ENCODE peak calls at places on chromosome 1, in eight cellular contexts. L is small intestine, E is left ventricle myocardium inferior, H is PC-3, X is upper lobe of right lung, N is body of pancreas, Z is IMR-90, G is hepatocyte. U is an unnamed sample.

GRCh38 chr1:201562257-201562656 is 23.3 kb downstream of the NAV1 start:
- DNase-seq in G (peak; percentile 54), E (no peak), H (no peak), Z (peak; percentile 96), X (no peak), N (no peak), L (no peak), U (no peak)

GRCh38 chr1:9787702-9788101 is 36.1 kb downstream of the CLSTN1 start:
- DNase-seq in N (no peak), Z (no peak), X (no peak), E (no peak), L (no peak), H (no peak), G (no peak), U (no peak)

GRCh38 chr1:73907051-73907450 is 290.9 kb downstream of the LRRIQ3 start:
- DNase-seq in X (no peak), N (no peak), H (no peak), Z (no peak), E (no peak), L (no peak), G (no peak), U (no peak)

GRCh38 chr1:203422656-203423055 is 53.0 kb upstream of the PRELP start:
- DNase-seq in Z (no peak), H (peak; percentile 66), L (no peak), G (no peak), N (no peak), X (no peak), E (no peak), U (no peak)

GRCh38 chr1:203268901-203269653 is 36.2 kb upstream of the BTG2 start:
- DNase-seq in Z (peak; percentile 77), X (no peak), H (peak; percentile 86), L (peak; percentile 73), E (no peak), G (peak; percentile 90), N (peak; percentile 68), U (peak; percentile 67)

GRCh38 chr1:210294991-210295773 is 33.5 kb upstream of the HHAT start:
- DNase-seq in G (peak; percentile 74), N (peak; percentile 27), L (peak; percentile 6), Z (no peak), E (peak; percentile 69), X (no peak), H (no peak), U (no peak)

GRCh38 chr1:150906329-150906728 is 19.4 kb downstream of the CTXND2 start:
- DNase-seq in E (no peak), N (no peak), G (no peak), L (no peak), H (peak; percentile 65), X (no peak), Z (no peak), U (peak; percentile 24)

GRCh38 chr1:42259059-42259738 is 75.8 kb downstream of the FOXJ3 start:
- DNase-seq in G (peak; percentile 33), E (no peak), H (no peak), L (no peak), Z (peak; percentile 74), N (peak; percentile 34), X (no peak), U (no peak)

GRCh38 chr1:47440849-47441170 is 3.0 kb downstream of the FOXD2 start:
- DNase-seq in E (no peak), N (no peak), Z (no peak), G (no peak), L (peak; percentile 58), H (no peak), X (no peak), U (no peak)

GRCh38 chr1:44842763-44843655 is at the start of gene PTCH2:
- DNase-seq in X (peak; percentile 76), L (no peak), H (peak; percentile 32), Z (peak; percentile 53), E (peak; percentile 74), N (peak; percentile 60), G (peak; percentile 90), U (peak; percentile 66)

GRCh38 chr1:180117764-180118116 is 36.9 kb upstream of the QSOX1 start:
- DNase-seq in N (peak; percentile 10), X (no peak), G (no peak), Z (peak; percentile 85), L (no peak), H (peak; percentile 80), E (no peak), U (no peak)

GRCh38 chr1:62131093-62131725 is 63.4 kb upstream of the L1TD1 start:
- DNase-seq in H (peak; percentile 77), Z (peak; percentile 61), N (peak; percentile 35), E (no peak), X (no peak), G (peak; percentile 83), L (peak; percentile 51), U (peak; percentile 51)

GRCh38 chr1:26697441-26697977 is 1.7 kb downstream of the ARID1A start:
- DNase-seq in G (peak; percentile 21), E (no peak), X (no peak), H (no peak), Z (no peak), L (no peak), N (no peak), U (peak; percentile 40)

GRCh38 chr1:211335507-211336157 is 9.0 kb downstream of the TRAF5 start:
- DNase-seq in L (peak; percentile 56), E (no peak), H (no peak), N (no peak), Z (no peak), X (no peak), G (no peak), U (no peak)

GRCh38 chr1:207304710-207305151 is 16.7 kb upstream of the CD55 start:
- DNase-seq in H (peak; percentile 99), X (no peak), E (no peak), G (no peak), N (no peak), L (peak; percentile 99), Z (peak; percentile 74), U (no peak)

GRCh38 chr1:179105393-179105792 is 23.5 kb downstream of the TOR3A start:
- DNase-seq in N (peak; percentile 25), H (peak; percentile 63), G (peak; percentile 59), E (no peak), X (no peak), L (peak; percentile 46), Z (no peak), U (no peak)

GRCh38 chr1:156571959-156572662 is at the start of gene IQGAP3:
- DNase-seq in H (peak; percentile 94), N (peak; percentile 92), Z (peak; percentile 69), X (peak; percentile 93), G (peak; percentile 95), L (peak; percentile 93), E (peak; percentile 78), U (peak; percentile 91)

GRCh38 chr1:17700981-17701870 is 53.9 kb upstream of the ACTL8 start:
- DNase-seq in X (no peak), E (no peak), G (no peak), Z (no peak), H (no peak), N (no peak), L (no peak), U (no peak)

GRCh38 chr1:35539824-35540261 is 17.4 kb downstream of the KIAA0319L start:
- DNase-seq in X (no peak), E (no peak), L (no peak), G (no peak), Z (peak; percentile 80), H (no peak), N (no peak), U (no peak)
- H3K4me1 ChIP-seq in X (peaks cover 61% of the 10 kb centered on the region), E (peaks cover 95% of the 10 kb centered on the region), L (peaks cover 11% of the 10 kb centered on the region), G (peaks cover 6% of the 10 kb centered on the region), Z (peaks cover 24% of the 10 kb centered on the region), H (peaks cover 17% of the 10 kb centered on the region), N (peaks cover 40% of the 10 kb centered on the region), U (no peaks in the 10 kb centered on the region)

DNA sequence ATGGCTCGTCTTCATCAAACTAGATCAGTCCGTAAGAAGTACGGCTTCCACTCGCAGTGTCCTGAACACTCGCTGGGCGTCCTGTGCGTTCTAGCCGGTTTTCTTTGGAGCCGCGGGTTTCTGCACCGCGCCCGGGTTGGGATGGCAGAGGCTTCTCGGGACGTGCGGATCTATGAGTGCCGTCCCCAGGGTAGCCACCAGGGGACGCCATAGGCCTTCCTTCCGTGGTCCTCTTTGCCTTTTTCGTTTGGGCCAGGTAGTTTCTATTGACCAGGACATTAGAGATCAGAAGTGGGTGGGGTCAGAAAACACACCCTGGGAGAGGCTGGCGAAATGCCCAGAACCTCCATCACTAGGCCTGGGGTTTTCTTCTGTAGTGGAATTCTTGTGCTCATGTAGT is 273.8 kb downstream of the FAM72C start:
- DNase-seq in L (peak; percentile 72), X (peak; percentile 80), Z (no peak), G (no peak), H (peak; percentile 3), E (no peak), N (peak; percentile 19), U (peak; percentile 2)
- H3K27me3 ChIP-seq in L (peaks cover 24% of the 10 kb centered on the region), X (peaks cover 69% of the 10 kb centered on the region), Z (peaks cover 17% of the 10 kb centered on the region), G (no peaks in the 10 kb centered on the region), H (no peaks in the 10 kb centered on the region), E (peaks cover 93% of the 10 kb centered on the region), N (no peaks in the 10 kb centered on the region), U (no peaks in the 10 kb centered on the region)

GRCh38 chr1:38047603-38048146 is 1.1 kb upstream of the POU3F1 start:
- DNase-seq in L (no peak), Z (peak; percentile 56), G (no peak), X (no peak), H (peak; percentile 26), N (no peak), E (no peak), U (no peak)

GRCh38 chr1:38045431-38046332 is 911 bp downstream of the POU3F1 start:
- DNase-seq in H (no peak), L (no peak), N (no peak), E (no peak), G (no peak), Z (no peak), X (peak; percentile 81), U (no peak)

GRCh38 chr1:38046884-38047602 is 450 bp upstream of the POU3F1 start:
- DNase-seq in H (peak; percentile 58), N (peak; percentile 81), Z (peak; percentile 67), L (peak; percentile 52), G (peak; percentile 81), E (peak; percentile 93), X (peak; percentile 90), U (peak; percentile 80)

GRCh38 chr1:38044224-38045215 is 2.1 kb downstream of the POU3F1 start:
- DNase-seq in Z (no peak), N (no peak), X (peak; percentile 63), G (no peak), H (no peak), L (no peak), E (no peak), U (no peak)

GRCh38 chr1:38046333-38046883 is at the start of gene POU3F1:
- DNase-seq in X (no peak), L (no peak), Z (no peak), G (no peak), H (no peak), E (no peak), N (no peak), U (peak; percentile 74)
- H3K4me1 ChIP-seq in X (peaks cover 24% of the 10 kb centered on the region), L (no peaks in the 10 kb centered on the region), Z (no peaks in the 10 kb centered on the region), G (peaks cover 14% of the 10 kb centered on the region), H (no peaks in the 10 kb centered on the region), E (peaks cover 32% of the 10 kb centered on the region), N (peaks cover 27% of the 10 kb centered on the region), U (no peaks in the 10 kb centered on the region)

DNA sequence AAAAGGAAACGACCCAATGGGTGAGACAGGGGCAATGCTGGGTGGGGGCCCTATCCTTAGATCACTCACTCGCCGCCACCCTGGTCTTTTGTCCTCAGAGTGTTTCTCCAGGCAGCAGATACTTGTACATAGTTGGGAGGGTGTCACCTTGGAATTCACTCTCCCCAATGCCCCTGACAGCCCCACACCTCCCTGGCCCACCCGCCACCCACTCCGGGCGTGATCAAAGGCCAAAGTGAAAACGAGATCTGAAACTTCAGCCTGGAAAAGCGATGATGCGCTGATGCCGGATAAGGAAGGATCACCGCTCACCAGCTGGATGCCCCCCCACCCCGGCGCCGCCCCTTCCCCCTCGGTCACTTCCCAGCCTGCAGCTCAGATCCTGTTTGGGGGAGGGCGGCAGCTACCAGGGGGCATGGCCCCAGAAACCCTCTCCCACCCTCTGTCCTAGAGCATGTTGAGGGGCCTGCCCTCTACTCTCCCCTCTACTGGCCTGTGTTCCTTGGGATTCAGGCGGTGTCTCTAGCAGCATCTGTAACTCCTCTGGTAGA is 33.6 kb upstream of the CASZ1 start:
- DNase-seq in X (no peak), L (no peak), Z (no peak), H (no peak), E (no peak), G (no peak), N (no peak), U (no peak)
- H3K27me3 ChIP-seq in X (peaks cover 15% of the 10 kb centered on the region), L (no peaks in the 10 kb centered on the region), Z (peaks cover 40% of the 10 kb centered on the region), H (no peaks in the 10 kb centered on the region), E (peaks cover 65% of the 10 kb centered on the region), G (peaks cover 6% of the 10 kb centered on the region), N (no peaks in the 10 kb centered on the region), U (no peaks in the 10 kb centered on the region)

U was measured in Caco-2.